ENCODE peak calls at places on chromosomes 13 and 19, in seven cellular contexts. M is neural progenitor cell; K is activated naive CD8-positive, alpha-beta T cell treated with anti-CD3 and anti-CD28 coated beads, Interleukin-2, amount 50 U/mL, for 24 hours; P is stimulated activated CD4-positive, alpha-beta T cell treated with anti-CD3 and anti-CD28 coated beads, Interleukin-2, amount 100 ng/mL, for 48 hours; T is CD4-positive, alpha-beta memory T cell; G is skeletal muscle cell; R is MM.1S. B is an unnamed sample.

GRCh38 chr19:33840382-33840781 is 43.7 kb downstream of the KCTD15 start:
- DNase-seq in M (no peak), P (no peak), T (no peak), K (no peak), R (no peak), G (no peak), B (no peak)

GRCh38 chr13:30985637-30986205 is 53.3 kb downstream of the TEX26 start:
- DNase-seq in R (no peak), P (no peak), T (no peak), M (no peak), G (peak), K (no peak), B (no peak)

GRCh38 chr13:37443538-37443937 is 155.0 kb downstream of the POSTN start:
- DNase-seq in R (no peak), T (no peak), M (no peak), P (no peak), G (peak), K (no peak), B (no peak)

GRCh38 chr13:76812206-76812882 is 73.9 kb downstream of the KCTD12 start:
- DNase-seq in G (no peak), R (no peak), P (no peak), K (no peak), M (no peak), T (no peak), B (no peak)

GRCh38 chr19:11578342-11579142 is 1.1 kb upstream of the ACP5 start:
- DNase-seq in K (peak), P (no peak), G (no peak), M (peak), T (peak), R (no peak), B (no peak)

GRCh38 chr19:56403261-56403660 is 871 bp upstream of the ZNF583 start:
- DNase-seq in P (peak), T (peak), R (peak), G (no peak), M (peak), K (no peak), B (no peak)

GRCh38 chr19:15115080-15115479 is 7.9 kb downstream of the SYDE1 start:
- DNase-seq in M (no peak), R (no peak), K (no peak), G (no peak), T (no peak), P (no peak), B (no peak)

GRCh38 chr13:48265217-48265815 is 32.3 kb downstream of the ITM2B start:
- DNase-seq in R (no peak), P (no peak), G (no peak), M (no peak), T (no peak), K (peak), B (no peak)

GRCh38 chr19:18062043-18062442 is 24.7 kb downstream of the IL12RB1 start:
- DNase-seq in R (no peak), G (no peak), P (no peak), T (no peak), K (no peak), M (no peak), B (no peak)

GRCh38 chr13:85528578-85529215 is 270.5 kb downstream of the SLITRK6 start:
- DNase-seq in P (no peak), G (peak), T (no peak), M (no peak), K (no peak), R (no peak), B (peak)